ENCODE peak calls at places on chromosome 19, in six cellular contexts. One of them, this sample, is unnamed.

GRCh38 chr19:47049307-47049700 is 880 bp upstream of the TMEM160 start:
- DNase-seq in heart right ventricle: no peak
- DNase-seq in ascending aorta: no peak
- DNase-seq in endodermal cell: peak; percentile 49
- DNase-seq in mammary epithelial cell: no peak
- DNase-seq in GM23338: peak; percentile 87
- DNase-seq in this sample: peak; percentile 67

GRCh38 chr19:18774107-18774506 is 17.0 kb downstream of the COMP start:
- DNase-seq in heart right ventricle: no peak
- DNase-seq in ascending aorta: no peak
- DNase-seq in endodermal cell: no peak
- DNase-seq in mammary epithelial cell: no peak
- DNase-seq in GM23338: no peak
- DNase-seq in this sample: no peak

GRCh38 chr19:18741566-18742121 is 49.5 kb downstream of the COMP start:
- DNase-seq in heart right ventricle: peak; percentile 36
- DNase-seq in ascending aorta: no peak
- DNase-seq in endodermal cell: no peak
- DNase-seq in mammary epithelial cell: no peak
- DNase-seq in GM23338: no peak
- DNase-seq in this sample: peak; percentile 27

GRCh38 chr19:11554160-11554559 is 4.9 kb downstream of the ELOF1 start:
- DNase-seq in heart right ventricle: no peak
- DNase-seq in ascending aorta: no peak
- DNase-seq in endodermal cell: no peak
- DNase-seq in mammary epithelial cell: no peak
- DNase-seq in GM23338: no peak
- DNase-seq in this sample: no peak

GRCh38 chr19:5560156-5560555 is 7.6 kb downstream of the TINCR start:
- DNase-seq in heart right ventricle: no peak
- DNase-seq in ascending aorta: no peak
- DNase-seq in endodermal cell: peak; percentile 48
- DNase-seq in mammary epithelial cell: no peak
- DNase-seq in GM23338: no peak
- DNase-seq in this sample: no peak

GRCh38 chr19:18501351-18501750 is 20.5 kb downstream of the ELL start:
- DNase-seq in heart right ventricle: no peak
- DNase-seq in ascending aorta: no peak
- DNase-seq in endodermal cell: no peak
- DNase-seq in mammary epithelial cell: no peak
- DNase-seq in GM23338: no peak
- DNase-seq in this sample: no peak

GRCh38 chr19:13095393-13095784 is 7.3 kb downstream of the LYL1 start:
- DNase-seq in heart right ventricle: no peak
- DNase-seq in ascending aorta: peak; percentile 63
- DNase-seq in endodermal cell: peak; percentile 87
- DNase-seq in mammary epithelial cell: no peak
- DNase-seq in GM23338: peak; percentile 85
- DNase-seq in this sample: no peak

GRCh38 chr19:55940306-55940705 is 7.3 kb upstream of the NLRP8 start:
- DNase-seq in heart right ventricle: no peak
- DNase-seq in ascending aorta: no peak
- DNase-seq in endodermal cell: no peak
- DNase-seq in mammary epithelial cell: no peak
- DNase-seq in GM23338: no peak
- DNase-seq in this sample: no peak

GRCh38 chr19:30249911-30250310 is 122.3 kb upstream of the ZNF536 start:
- DNase-seq in heart right ventricle: no peak
- DNase-seq in ascending aorta: no peak
- DNase-seq in endodermal cell: peak; percentile 5
- DNase-seq in mammary epithelial cell: no peak
- DNase-seq in GM23338: no peak
- DNase-seq in this sample: no peak

GRCh38 chr19:12791345-12792047 is at the start of gene JUNB:
- DNase-seq in heart right ventricle: peak; percentile 98
- DNase-seq in ascending aorta: peak; percentile 99
- DNase-seq in endodermal cell: peak; percentile 94
- DNase-seq in mammary epithelial cell: peak; percentile 95
- DNase-seq in GM23338: peak; percentile 87
- DNase-seq in this sample: peak; percentile 99

GRCh38 chr19:34313188-34313587 is 51.8 kb upstream of the GPI start:
- DNase-seq in heart right ventricle: peak; percentile 25
- DNase-seq in ascending aorta: no peak
- DNase-seq in endodermal cell: no peak
- DNase-seq in mammary epithelial cell: peak; percentile 35
- DNase-seq in GM23338: no peak
- DNase-seq in this sample: peak; percentile 61

GRCh38 chr19:36019061-36019670 is 5.2 kb upstream of the ALKBH6 start:
- DNase-seq in heart right ventricle: no peak
- DNase-seq in ascending aorta: no peak
- DNase-seq in endodermal cell: no peak
- DNase-seq in mammary epithelial cell: no peak
- DNase-seq in GM23338: no peak
- DNase-seq in this sample: no peak

GRCh38 chr19:10517760-10518443 is 655 bp upstream of the S1PR5 start:
- DNase-seq in heart right ventricle: peak; percentile 27
- DNase-seq in ascending aorta: no peak
- DNase-seq in endodermal cell: peak; percentile 88
- DNase-seq in mammary epithelial cell: no peak
- DNase-seq in GM23338: peak; percentile 57
- DNase-seq in this sample: peak; percentile 15

GRCh38 chr19:43798546-43799409 is 3.5 kb downstream of the LYPD5 start:
- DNase-seq in heart right ventricle: no peak
- DNase-seq in ascending aorta: no peak
- DNase-seq in endodermal cell: peak; percentile 91
- DNase-seq in mammary epithelial cell: peak; percentile 90
- DNase-seq in GM23338: peak; percentile 92
- DNase-seq in this sample: no peak

GRCh38 chr19:11324079-11324661 is 15.3 kb downstream of the RAB3D start:
- DNase-seq in heart right ventricle: peak; percentile 68
- DNase-seq in ascending aorta: peak; percentile 88
- DNase-seq in endodermal cell: no peak
- DNase-seq in mammary epithelial cell: peak; percentile 91
- DNase-seq in GM23338: no peak
- DNase-seq in this sample: peak; percentile 97

GRCh38 chr19:40091205-40092129 is 724 bp upstream of the ZNF780A start:
- DNase-seq in heart right ventricle: no peak
- DNase-seq in ascending aorta: no peak
- DNase-seq in endodermal cell: no peak
- DNase-seq in mammary epithelial cell: no peak
- DNase-seq in GM23338: peak; percentile 2
- DNase-seq in this sample: no peak

GRCh38 chr19:10139952-10140351 is 20.3 kb upstream of the EIF3G start:
- DNase-seq in heart right ventricle: no peak
- DNase-seq in ascending aorta: no peak
- DNase-seq in endodermal cell: no peak
- DNase-seq in mammary epithelial cell: no peak
- DNase-seq in GM23338: no peak
- DNase-seq in this sample: no peak

GRCh38 chr19:32924200-32924599 is 47.6 kb downstream of the CEP89 start:
- DNase-seq in heart right ventricle: no peak
- DNase-seq in ascending aorta: peak; percentile 38
- DNase-seq in endodermal cell: no peak
- DNase-seq in mammary epithelial cell: no peak
- DNase-seq in GM23338: no peak
- DNase-seq in this sample: no peak

GRCh38 chr19:3034845-3035541 is 5.9 kb upstream of the TLE2 start:
- DNase-seq in heart right ventricle: peak; percentile 40
- DNase-seq in ascending aorta: no peak
- DNase-seq in endodermal cell: no peak
- DNase-seq in mammary epithelial cell: peak; percentile 56
- DNase-seq in GM23338: peak; percentile 53
- DNase-seq in this sample: peak; percentile 53

DNA sequence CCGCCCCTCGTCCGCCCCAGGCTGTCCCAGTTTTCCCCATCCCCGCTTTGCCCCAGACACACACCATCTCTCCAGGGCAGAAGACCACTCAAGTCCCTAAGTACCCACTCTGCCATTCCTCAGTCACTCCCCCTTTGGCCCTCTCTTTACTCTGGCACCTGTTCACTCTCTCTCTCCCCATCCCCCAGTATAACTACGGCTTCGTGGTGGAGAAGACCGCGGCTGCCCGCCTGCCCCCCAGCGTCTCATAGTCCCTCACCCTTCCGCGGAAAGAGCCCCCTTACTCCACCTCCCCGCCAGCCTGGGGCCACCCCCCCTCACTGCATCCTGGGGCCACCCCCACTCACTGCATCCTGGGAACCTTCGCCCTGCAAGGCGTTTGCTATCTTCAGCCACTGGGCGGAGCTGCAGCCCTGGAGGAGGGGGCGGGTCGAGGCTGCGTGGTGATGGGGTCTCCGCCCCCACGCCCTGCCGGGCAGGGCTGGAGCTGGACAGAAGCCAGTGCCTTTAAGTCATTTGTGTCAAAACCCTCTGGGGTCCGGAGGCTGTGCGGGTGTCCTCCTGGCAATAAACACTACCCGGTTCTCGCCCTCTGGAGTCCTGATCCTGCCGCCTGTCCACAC is 5.0 kb downstream of the MVB12A start:
- DNase-seq in heart right ventricle: no peak
- DNase-seq in ascending aorta: no peak
- DNase-seq in endodermal cell: peak; percentile 96
- DNase-seq in mammary epithelial cell: no peak
- DNase-seq in GM23338: peak; percentile 94
- DNase-seq in this sample: peak; percentile 62
- TF ChIP-seq CTCF in heart right ventricle: peak; percentile 31
- TF ChIP-seq CTCF in ascending aorta: peak; percentile 52
- TF ChIP-seq CTCF in endodermal cell: peak; percentile 76
- TF ChIP-seq CTCF in mammary epithelial cell: peak; percentile 45
- TF ChIP-seq CTCF in GM23338: peak; percentile 73
- TF ChIP-seq CTCF in this sample: peak; percentile 76

DNA sequence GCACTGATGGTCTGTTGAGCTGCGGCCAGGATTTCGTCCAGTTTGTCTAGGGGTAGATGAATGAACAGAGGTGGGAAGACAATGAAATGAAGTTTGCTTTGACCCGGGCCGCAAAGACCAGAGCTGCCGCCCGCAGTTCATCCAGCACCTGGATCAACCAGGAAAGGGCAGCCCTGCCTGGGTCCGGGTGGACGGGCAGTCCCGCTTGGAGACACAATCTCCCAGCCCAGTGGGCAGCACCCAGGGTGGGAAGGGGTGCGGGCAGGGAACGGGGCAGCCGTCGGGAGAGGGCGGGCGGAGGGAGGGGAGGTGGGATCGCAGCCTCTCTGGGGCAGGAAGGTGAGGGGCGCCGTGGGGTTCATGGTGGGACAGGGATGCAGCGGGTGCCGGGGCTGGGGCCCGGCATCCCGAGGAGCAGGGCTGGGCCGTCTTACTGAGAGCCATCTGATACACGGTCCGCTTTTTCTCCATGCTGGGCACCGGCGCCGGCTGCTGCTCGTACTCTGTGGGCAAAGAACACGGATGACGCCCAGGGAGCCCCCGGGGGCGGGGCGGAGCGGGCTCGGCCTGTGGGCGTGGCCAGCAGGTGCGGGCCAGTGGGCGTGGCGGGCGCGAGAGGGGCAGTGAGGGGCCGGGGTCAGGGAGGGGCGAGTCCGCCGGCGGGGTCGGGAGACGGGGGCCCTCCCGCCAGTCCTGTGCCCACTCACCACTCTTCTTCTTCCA is 33.1 kb downstream of the SHANK1 start:
- DNase-seq in heart right ventricle: no peak
- DNase-seq in ascending aorta: no peak
- DNase-seq in endodermal cell: peak; percentile 63
- DNase-seq in mammary epithelial cell: no peak
- DNase-seq in GM23338: peak; percentile 59
- DNase-seq in this sample: no peak
- H3K4me3 ChIP-seq in heart right ventricle: no peak overlapping the region
- H3K4me3 ChIP-seq in ascending aorta: no peak overlapping the region
- H3K4me3 ChIP-seq in endodermal cell: no peak overlapping the region
- H3K4me3 ChIP-seq in mammary epithelial cell: no peak overlapping the region
- H3K4me3 ChIP-seq in GM23338: peak overlapping the region; percentile 60
- H3K4me3 ChIP-seq in this sample: no peak overlapping the region

GRCh38 chr19:49150106-49150943 is 4.9 kb downstream of the HRC start:
- DNase-seq in heart right ventricle: peak; percentile 87
- DNase-seq in ascending aorta: peak; percentile 89
- DNase-seq in endodermal cell: peak; percentile 93
- DNase-seq in mammary epithelial cell: peak; percentile 68
- DNase-seq in GM23338: peak; percentile 95
- DNase-seq in this sample: peak; percentile 86
- TF ChIP-seq CTCF in heart right ventricle: no peak
- TF ChIP-seq CTCF in ascending aorta: no peak
- TF ChIP-seq CTCF in endodermal cell: no peak
- TF ChIP-seq CTCF in mammary epithelial cell: no peak
- TF ChIP-seq CTCF in GM23338: no peak
- TF ChIP-seq CTCF in this sample: no peak

DNA sequence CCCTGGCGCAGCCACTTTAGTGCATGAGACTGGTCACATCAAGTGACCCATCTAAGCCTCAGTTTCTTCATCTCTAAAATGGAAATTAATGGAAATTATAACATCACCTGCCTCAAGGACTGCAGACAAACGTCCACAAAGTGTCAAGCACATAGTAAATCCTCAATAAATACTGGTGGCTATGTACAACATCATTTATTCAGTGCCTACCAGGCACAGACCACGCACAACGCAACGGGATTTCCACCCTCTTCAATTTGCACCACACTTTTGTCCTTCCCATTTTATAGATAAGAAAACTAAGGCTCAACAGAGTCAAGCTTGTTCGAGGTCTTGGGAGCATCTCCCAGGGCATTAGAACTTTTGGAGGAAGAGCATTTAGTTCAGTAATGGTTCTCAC is 1.4 kb downstream of the ELAVL1 start:
- DNase-seq in heart right ventricle: no peak
- DNase-seq in ascending aorta: no peak
- DNase-seq in endodermal cell: no peak
- DNase-seq in mammary epithelial cell: no peak
- DNase-seq in GM23338: no peak
- DNase-seq in this sample: no peak
- H3K4me3 ChIP-seq in heart right ventricle: peak overlapping the region; percentile 64
- H3K4me3 ChIP-seq in ascending aorta: peak overlapping the region; percentile 87
- H3K4me3 ChIP-seq in endodermal cell: peak overlapping the region; percentile 98
- H3K4me3 ChIP-seq in mammary epithelial cell: no peak overlapping the region
- H3K4me3 ChIP-seq in GM23338: peak overlapping the region; percentile 90
- H3K4me3 ChIP-seq in this sample: peak overlapping the region; percentile 67

GRCh38 chr19:23070353-23070781 is 46.5 kb upstream of the ZNF730 start:
- DNase-seq in heart right ventricle: peak; percentile 44
- DNase-seq in ascending aorta: peak; percentile 65
- DNase-seq in endodermal cell: peak; percentile 75
- DNase-seq in mammary epithelial cell: peak; percentile 11
- DNase-seq in GM23338: peak; percentile 86
- DNase-seq in this sample: peak; percentile 76
- TF ChIP-seq CTCF in heart right ventricle: peak; percentile 50
- TF ChIP-seq CTCF in ascending aorta: peak; percentile 74
- TF ChIP-seq CTCF in endodermal cell: peak; percentile 50
- TF ChIP-seq CTCF in mammary epithelial cell: no peak
- TF ChIP-seq CTCF in GM23338: peak; percentile 67
- TF ChIP-seq CTCF in this sample: peak; percentile 79